ENCODE peak calls at places on chromosomes 11 and 22, in five cellular contexts. A is OCI-LY7, P is GM23338, M is hepatocyte, I is GM23248. O is an unnamed sample.

GRCh38 chr22:48382197-48382596 is 1445.5 kb downstream of the BRD1 start:
- DNase-seq in A (no peak), P (no peak), M (no peak), I (no peak), O (no peak)

GRCh38 chr11:118186346-118187107 is 10.1 kb upstream of the SCN2B start:
- DNase-seq in A (no peak), P (no peak), M (no peak), I (no peak), O (no peak)

GRCh38 chr11:3222003-3222855 is 3.6 kb upstream of the MRGPRG start:
- DNase-seq in A (no peak), P (no peak), M (no peak), I (no peak), O (no peak)

GRCh38 chr11:1479006-1479677 is 7.4 kb downstream of the MOB2 start:
- DNase-seq in A (no peak), P (no peak), M (no peak), I (no peak), O (no peak)

GRCh38 chr11:62139526-62140301 is 15.9 kb downstream of the INCENP start:
- DNase-seq in A (no peak), P (no peak), M (no peak), I (no peak), O (no peak)

GRCh38 chr11:118434553-118435232 is 1.6 kb upstream of the KMT2A start:
- DNase-seq in A (peak), P (peak), M (peak), I (peak), O (peak)

GRCh38 chr11:86749376-86749775 is 51.0 kb upstream of the PRSS23 start:
- DNase-seq in A (no peak), P (peak), M (no peak), I (peak), O (peak)

GRCh38 chr11:26766996-26767395 is 45.1 kb upstream of the SLC5A12 start:
- DNase-seq in A (no peak), P (no peak), M (no peak), I (peak), O (no peak)

GRCh38 chr11:66595245-66595904 is 2.4 kb downstream of the CCS start:
- DNase-seq in A (no peak), P (no peak), M (peak), I (peak), O (no peak)
- H2AFZ ChIP-seq in A (no peak), P (no peak), M (no peak), I (no peak), O (no peak)

GRCh38 chr11:22830082-22830414 is 447 bp upstream of the SVIP start:
- DNase-seq in A (no peak), P (no peak), M (no peak), I (no peak), O (no peak)
- TF ChIP-seq EZH2phosphoT487 in A (no peak), P (no peak), M (no peak), I (no peak), O (no peak)

DNA sequence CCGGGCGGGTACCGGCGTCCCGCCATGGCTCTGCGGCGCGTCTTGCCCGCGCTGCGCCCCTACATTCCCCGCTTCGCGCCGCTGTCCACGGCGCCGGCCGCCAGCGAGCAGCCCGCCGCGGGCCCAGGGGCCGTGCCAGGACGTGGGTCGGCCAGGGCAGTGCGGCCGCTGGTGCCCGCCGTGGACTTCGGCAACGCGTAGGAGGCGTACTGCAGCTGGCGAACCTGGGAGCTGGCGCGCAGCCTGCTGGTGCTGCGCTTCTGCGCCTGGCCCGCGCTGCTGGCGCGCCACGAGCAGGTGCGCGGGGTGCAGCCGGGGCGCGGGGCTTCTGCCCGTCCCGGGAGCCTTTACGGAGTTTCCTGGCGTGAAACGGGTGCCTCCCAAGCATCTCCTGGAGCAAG is 20.1 kb downstream of the DGCR6L start:
- DNase-seq in A (no peak), P (peak), M (peak), I (peak), O (no peak)
- H3K4me3 ChIP-seq in A (peak), P (peak), M (peak), I (peak), O (peak)

GRCh38 chr22:40679249-40679963 is at the start of gene MCHR1:
- DNase-seq in A (no peak), P (no peak), M (peak), I (peak), O (peak)
- H2AFZ ChIP-seq in A (no peak), P (peak), M (no peak), I (peak), O (peak)

DNA sequence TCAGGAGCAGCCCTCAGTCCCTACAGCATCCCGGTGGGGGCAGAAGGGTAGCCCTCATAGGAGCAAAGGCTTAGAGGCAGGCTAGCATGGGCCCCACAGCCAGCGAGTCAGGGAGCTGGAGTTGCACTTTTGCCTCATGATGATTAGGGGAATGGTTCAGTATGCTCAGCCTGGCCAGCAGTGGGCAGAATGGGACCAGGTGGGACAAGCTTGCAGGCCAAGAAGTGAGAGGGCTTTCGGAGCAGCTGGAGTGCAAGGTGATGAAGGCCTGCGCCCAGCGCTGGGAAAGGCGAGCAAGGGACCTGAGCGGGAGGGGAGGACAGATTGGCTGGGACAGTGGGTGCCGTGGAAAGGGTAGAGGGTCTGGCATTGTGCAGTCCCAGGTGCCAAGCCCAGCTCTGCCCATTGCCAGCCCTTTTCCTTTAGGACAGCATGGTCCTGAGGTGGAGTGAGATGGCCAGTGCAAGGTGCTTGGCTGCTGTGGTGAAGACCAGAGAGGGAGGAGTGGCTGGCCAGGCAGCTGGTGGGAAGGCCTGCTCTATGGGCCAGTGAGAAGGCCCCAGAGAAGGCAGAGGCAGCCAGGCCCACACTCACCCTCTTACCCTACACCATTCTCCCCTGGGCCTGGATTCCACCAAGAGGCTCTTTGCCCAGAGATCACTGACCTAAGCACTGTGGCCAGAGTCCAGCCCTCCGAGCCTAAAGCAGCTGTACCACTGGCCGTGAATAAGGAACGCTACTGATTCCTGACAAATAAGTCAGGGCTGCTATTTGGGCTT is 47.9 kb upstream of the SUSD2 start:
- DNase-seq in A (no peak), P (peak), M (no peak), I (peak), O (no peak)
- TF ChIP-seq EZH2phosphoT487 in A (no peak), P (no peak), M (no peak), I (no peak), O (no peak)

GRCh38 chr11:32173435-32173834 is 82.6 kb downstream of the RCN1 start:
- DNase-seq in A (no peak), P (peak), M (peak), I (peak), O (peak)
- H3K4me3 ChIP-seq in A (no peak), P (no peak), M (no peak), I (peak), O (no peak)

GRCh38 chr22:18032455-18033101 is 8.2 kb upstream of the MICAL3 start:
- DNase-seq in A (no peak), P (no peak), M (no peak), I (peak), O (peak)
- H2AFZ ChIP-seq in A (no peak), P (no peak), M (no peak), I (no peak), O (no peak)

GRCh38 chr11:88157401-88157800 is 17.8 kb downstream of the RAB38 start:
- DNase-seq in A (no peak), P (no peak), M (no peak), I (no peak), O (no peak)
- TF ChIP-seq EZH2phosphoT487 in A (no peak), P (no peak), M (no peak), I (no peak), O (no peak)